ENCODE peak calls at places on chromosomes 4 and X, in ten cellular contexts. D is upper lobe of right lung, T is HepG2, N is prostate gland, I is right atrium auricular region, B is PC-9, C is right lobe of liver, S is lower lobe of right lung, Q is esophagus squamous epithelium, J is GM23248. L is an unnamed sample.

GRCh38 chr4:144701683-144702233 is 55.8 kb downstream of the HHIP start:
- DNase-seq in D (no peak), T (no peak), N (no peak), I (no peak), B (no peak), C (no peak), S (no peak), Q (no peak), J (no peak), L (no peak)

GRCh38 chrX:106481341-106481740 is 130.4 kb upstream of the RADX start:
- DNase-seq in D (no peak), T (peak; percentile 50), N (peak; percentile 22), I (no peak), B (peak; percentile 40), C (no peak), S (no peak), Q (no peak), J (peak; percentile 62), L (peak; percentile 44)

GRCh38 chrX:4909245-4909830 is 1195.9 kb upstream of the PRKX start:
- DNase-seq in D (no peak), T (no peak), N (no peak), I (no peak), B (no peak), C (no peak), S (no peak), Q (no peak), J (no peak), L (no peak)

GRCh38 chr4:27020203-27020602 is 159.6 kb downstream of the STIM2 start:
- DNase-seq in D (no peak), T (no peak), N (no peak), I (no peak), B (no peak), C (no peak), S (no peak), Q (no peak), J (no peak), L (no peak)

GRCh38 chr4:169996379-169997245 is 29.6 kb downstream of the MFAP3L start:
- DNase-seq in D (no peak), T (no peak), N (no peak), I (no peak), B (peak; percentile 39), C (no peak), S (no peak), Q (no peak), J (no peak), L (no peak)

GRCh38 chr4:126046081-126046614 is 731.4 kb downstream of the FAT4 start:
- DNase-seq in D (no peak), T (no peak), N (no peak), I (no peak), B (no peak), C (no peak), S (no peak), Q (no peak), J (peak; percentile 23), L (no peak)

GRCh38 chrX:39752820-39753219 is 344.9 kb downstream of the BCOR start:
- DNase-seq in D (no peak), T (no peak), N (peak; percentile 39), I (no peak), B (no peak), C (no peak), S (no peak), Q (no peak), J (no peak), L (no peak)

GRCh38 chr4:157013656-157014055 is 42.1 kb upstream of the PDGFC start:
- DNase-seq in D (no peak), T (no peak), N (no peak), I (no peak), B (no peak), C (no peak), S (no peak), Q (no peak), J (peak; percentile 27), L (no peak)

GRCh38 chr4:62495039-62495438 is 1294.9 kb downstream of the ADGRL3 start:
- DNase-seq in D (no peak), T (no peak), N (no peak), I (no peak), B (no peak), C (no peak), S (no peak), Q (no peak), J (no peak), L (no peak)

GRCh38 chr4:76569695-76570094 is 134.7 kb downstream of the SHROOM3 start:
- DNase-seq in D (no peak), T (no peak), N (no peak), I (no peak), B (no peak), C (no peak), S (no peak), Q (no peak), J (no peak), L (no peak)

GRCh38 chrX:120672389-120672788 is 42.5 kb upstream of the C1GALT1C1 start:
- DNase-seq in D (no peak), T (peak; percentile 18), N (no peak), I (peak; percentile 81), B (peak; percentile 89), C (no peak), S (no peak), Q (no peak), J (peak; percentile 87), L (no peak)

GRCh38 chr4:124899997-124900396 is 187.5 kb upstream of the ANKRD50 start:
- DNase-seq in D (no peak), T (no peak), N (no peak), I (no peak), B (no peak), C (no peak), S (no peak), Q (no peak), J (no peak), L (no peak)

GRCh38 chrX:46574337-46574940 is 874 bp downstream of the CHST7 start:
- DNase-seq in D (no peak), T (peak; percentile 12), N (no peak), I (no peak), B (no peak), C (peak; percentile 69), S (peak; percentile 54), Q (no peak), J (peak; percentile 44), L (peak; percentile 59)

GRCh38 chrX:46573896-46574336 is 351 bp downstream of the CHST7 start:
- DNase-seq in D (peak; percentile 80), T (peak; percentile 53), N (peak; percentile 27), I (no peak), B (no peak), C (peak; percentile 73), S (peak; percentile 73), Q (peak; percentile 12), J (peak; percentile 77), L (peak; percentile 70)

GRCh38 chrX:46571423-46572294 is 1.9 kb upstream of the CHST7 start:
- DNase-seq in D (no peak), T (peak; percentile 25), N (no peak), I (no peak), B (no peak), C (no peak), S (no peak), Q (no peak), J (no peak), L (no peak)

GRCh38 chrX:46573331-46573895 is at the start of gene CHST7:
- DNase-seq in D (peak; percentile 84), T (peak; percentile 54), N (peak; percentile 24), I (peak; percentile 76), B (no peak), C (no peak), S (peak; percentile 70), Q (no peak), J (peak; percentile 81), L (peak; percentile 62)

GRCh38 chrX:46572295-46572936 is 1.1 kb upstream of the CHST7 start:
- DNase-seq in D (no peak), T (no peak), N (no peak), I (no peak), B (no peak), C (no peak), S (no peak), Q (no peak), J (peak; percentile 16), L (peak; percentile 10)
- H3K4me3 ChIP-seq in D (no peak overlapping the region), T (no peak overlapping the region), N (no peak overlapping the region), I (no peak overlapping the region), B (no peak overlapping the region), C (no peak overlapping the region), S (no peak overlapping the region), Q (no peak overlapping the region), J (no peak overlapping the region), L (peak overlapping the region; percentile 77)

DNA sequence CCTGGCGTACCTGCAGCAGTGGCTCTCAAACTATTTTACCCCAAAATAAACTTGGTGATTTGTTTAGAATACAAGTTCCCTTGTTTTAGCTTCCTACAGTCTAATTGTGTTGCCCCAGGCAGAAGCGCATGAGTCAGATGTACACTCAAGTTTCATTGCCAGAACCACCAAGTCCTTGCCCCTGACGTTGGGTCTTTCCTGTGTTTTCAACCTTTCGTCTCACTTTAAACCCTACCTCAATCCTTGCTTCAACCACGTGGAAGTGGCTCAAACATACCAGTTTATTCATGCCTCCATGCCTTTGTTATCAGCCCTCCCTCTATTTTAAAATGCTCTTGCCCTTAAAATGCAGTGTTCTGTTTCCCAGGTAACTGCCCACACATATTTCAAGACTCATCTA is 66.3 kb upstream of the SLC7A11 start:
- DNase-seq in D (no peak), T (no peak), N (no peak), I (no peak), B (peak; percentile 73), C (no peak), S (no peak), Q (no peak), J (peak; percentile 81), L (no peak)
- H3K36me3 ChIP-seq in D (no peaks in the 10 kb centered on the region), T (no peaks in the 10 kb centered on the region), N (no peaks in the 10 kb centered on the region), I (no peaks in the 10 kb centered on the region), B (no peaks in the 10 kb centered on the region), C (no peaks in the 10 kb centered on the region), S (no peaks in the 10 kb centered on the region), Q (no peaks in the 10 kb centered on the region), J (no peaks in the 10 kb centered on the region), L (no peaks in the 10 kb centered on the region)

GRCh38 chr4:101158136-101158485 is 189.2 kb downstream of the PPP3CA start:
- DNase-seq in D (no peak), T (no peak), N (no peak), I (no peak), B (no peak), C (no peak), S (no peak), Q (no peak), J (peak; percentile 73), L (no peak)
- H3K4me1 ChIP-seq in D (no peaks in the 10 kb centered on the region), T (no peaks in the 10 kb centered on the region), N (no peaks in the 10 kb centered on the region), I (peaks cover 5% of the 10 kb centered on the region), B (peaks cover 9% of the 10 kb centered on the region), C (no peaks in the 10 kb centered on the region), S (peaks cover 15% of the 10 kb centered on the region), Q (peaks cover 34% of the 10 kb centered on the region), J (peaks cover 39% of the 10 kb centered on the region), L (peaks cover 5% of the 10 kb centered on the region)

DNA sequence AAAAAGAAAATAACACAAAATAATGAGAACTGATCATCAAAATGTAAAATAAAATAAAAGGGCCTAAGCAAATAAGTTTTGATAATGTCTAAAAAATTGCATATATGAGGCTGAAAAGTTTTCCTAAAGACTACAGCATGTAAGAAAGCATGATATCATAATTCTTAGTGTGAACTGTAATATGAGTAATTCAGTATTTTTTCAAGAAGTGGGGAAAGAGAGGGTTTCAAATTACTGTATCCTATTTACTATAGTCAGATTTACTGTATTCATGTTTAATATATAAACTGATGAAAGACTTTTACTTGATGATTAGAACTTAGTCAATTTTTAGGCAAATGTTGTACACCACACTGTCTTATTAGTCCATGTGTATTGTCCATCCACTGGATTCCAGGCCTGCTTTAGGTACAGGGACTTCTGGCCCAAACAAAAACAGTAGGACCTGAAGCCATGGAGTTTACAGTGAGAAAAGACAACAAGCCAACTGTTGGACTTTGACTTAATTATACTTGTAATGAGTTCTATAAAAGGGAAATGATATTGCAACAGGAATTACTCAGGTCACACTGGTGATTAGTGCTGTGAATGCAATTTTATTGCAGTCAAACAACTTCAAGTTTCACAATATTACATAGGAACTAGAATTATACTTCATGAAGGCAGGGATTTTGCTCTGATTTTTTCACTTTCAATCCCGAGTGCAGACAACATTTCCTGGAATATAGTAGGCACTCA is 517.7 kb upstream of the GALNT7 start:
- DNase-seq in D (no peak), T (no peak), N (no peak), I (no peak), B (no peak), C (no peak), S (no peak), Q (no peak), J (no peak), L (no peak)
- H3K4me3 ChIP-seq in D (no peak overlapping the region), T (no peak overlapping the region), N (no peak overlapping the region), I (no peak overlapping the region), B (no peak overlapping the region), C (no peak overlapping the region), S (no peak overlapping the region), Q (no peak overlapping the region), J (no peak overlapping the region), L (no peak overlapping the region)

L was measured in CD4-positive, CD25-positive, alpha-beta regulatory T cell.